ENCODE peak calls at places on chromosomes 4 and X, in five cellular contexts. S, A, M, E and C are unnamed samples.

GRCh38 chr4:7890635-7891393 is 48.8 kb downstream of the AFAP1 start:
- DNase-seq in M (peak), E (no peak), A (no peak), S (no peak), C (no peak)

GRCh38 chrX:21745756-21746155 is 12.2 kb downstream of the SMPX start:
- DNase-seq in E (peak), A (peak), S (peak), M (no peak), C (peak)

GRCh38 chr4:7964890-7965662 is 25.4 kb upstream of the AFAP1 start:
- DNase-seq in A (no peak), M (no peak), E (no peak), S (peak), C (peak)

GRCh38 chr4:144666539-144667175 is 20.7 kb downstream of the HHIP start:
- DNase-seq in E (no peak), M (no peak), S (no peak), A (no peak), C (no peak)

GRCh38 chr4:128668566-128668965 is 140.9 kb upstream of the JADE1 start:
- DNase-seq in E (no peak), S (no peak), M (no peak), A (no peak), C (no peak)

GRCh38 chrX:53605004-53605403 is 81.5 kb downstream of the HUWE1 start:
- DNase-seq in E (no peak), S (no peak), M (no peak), A (no peak), C (no peak)

GRCh38 chr4:182475539-182475938 is 232.3 kb downstream of the TENM3 start:
- DNase-seq in A (no peak), E (no peak), S (no peak), M (no peak), C (no peak)

GRCh38 chr4:105712766-105713165 is 4.2 kb downstream of the GSTCD start:
- DNase-seq in M (no peak), S (no peak), A (no peak), E (no peak), C (no peak)

GRCh38 chrX:139202742-139203410 is 327.7 kb upstream of the F9 start:
- DNase-seq in E (no peak), M (no peak), S (no peak), A (no peak), C (no peak)

GRCh38 chr4:6562931-6563901 is 11.8 kb upstream of the MAN2B2 start:
- DNase-seq in S (peak), A (no peak), E (no peak), M (no peak), C (peak)

GRCh38 chr4:152408514-152409327 is 127.2 kb downstream of the FBXW7 start:
- DNase-seq in S (no peak), M (no peak), E (no peak), A (peak), C (no peak)

GRCh38 chr4:100075056-100075455 is 115.2 kb downstream of the DDIT4L start:
- DNase-seq in A (no peak), M (no peak), E (no peak), S (no peak), C (no peak)

GRCh38 chr4:112823141-112823540 is 186.2 kb downstream of the LARP7 start:
- DNase-seq in E (no peak), A (no peak), S (no peak), M (no peak), C (no peak)

GRCh38 chr4:169045862-169046584 is 36.0 kb upstream of the CBR4 start:
- DNase-seq in A (no peak), E (no peak), M (no peak), S (no peak), C (no peak)

GRCh38 chr4:114773341-114773740 is 174.7 kb downstream of the UGT8 start:
- DNase-seq in A (no peak), S (no peak), M (no peak), E (no peak), C (no peak)